ENCODE peak calls at places on chromosomes 5 and 9, in six cellular contexts. Y is activated CD8-positive, alpha-beta memory T cell treated with anti-CD3 and anti-CD28 coated beads for 48 hours; D is foreskin fibroblast; G is CD8-positive, alpha-beta memory T cell; E is H54; A is HEK293T. N is an unnamed sample.

GRCh38 chr5:154478224-154478565 is at the start of gene HAND1:
- DNase-seq in Y (no peak), D (peak), G (no peak), E (peak), A (peak), N (no peak)

GRCh38 chr9:28051559-28051958 is 478.3 kb upstream of the C9orf72 start:
- DNase-seq in Y (no peak), D (peak), G (no peak), E (no peak), A (no peak), N (no peak)

GRCh38 chr9:114287763-114288232 is 35.1 kb upstream of the ORM1 start:
- DNase-seq in Y (no peak), D (no peak), G (peak), E (no peak), A (no peak), N (no peak)

GRCh38 chr9:3857673-3858072 is 331.9 kb upstream of the RFX3 start:
- DNase-seq in Y (no peak), D (peak), G (no peak), E (no peak), A (no peak), N (no peak)

GRCh38 chr5:93044860-93045666 is 536.0 kb downstream of the NR2F1-AS1 start:
- DNase-seq in Y (no peak), D (no peak), G (no peak), E (no peak), A (peak), N (no peak)

GRCh38 chr5:132774896-132775295 is 2.1 kb downstream of the SEPTIN8 start:
- DNase-seq in Y (no peak), D (no peak), G (no peak), E (no peak), A (no peak), N (no peak)

GRCh38 chr9:38057416-38058195 is 11.4 kb downstream of the SHB start:
- DNase-seq in Y (no peak), D (no peak), G (no peak), E (no peak), A (no peak), N (no peak)

GRCh38 chr5:68339921-68340321 is 124.4 kb downstream of the PIK3R1 start:
- DNase-seq in Y (no peak), D (peak), G (no peak), E (no peak), A (no peak), N (no peak)

GRCh38 chr9:22005700-22006605 is 3.2 kb downstream of the CDKN2B start:
- DNase-seq in Y (no peak), D (peak), G (no peak), E (no peak), A (no peak), N (no peak)

GRCh38 chr5:145941677-145942130 is 5.3 kb downstream of the SH3RF2 start:
- DNase-seq in Y (no peak), D (peak), G (no peak), E (no peak), A (no peak), N (no peak)

GRCh38 chr5:180600554-180601041 is 9.3 kb upstream of the SCGB3A1 start:
- DNase-seq in Y (no peak), D (no peak), G (no peak), E (no peak), A (no peak), N (peak)

N was measured in breast epithelium.